ENCODE peak calls at places on chromosomes 7 and 10, in five cellular contexts. One of them, this sample, is unnamed.

GRCh38 chr7:81415181-81415580 is 354.7 kb downstream of the HGF start:
- DNase-seq in hepatocyte: no peak
- DNase-seq in colonic mucosa: no peak
- DNase-seq in HCT116: no peak
- DNase-seq in AG04449: no peak
- DNase-seq in this sample: no peak

GRCh38 chr7:92448185-92448747 is 984 bp downstream of the GATAD1 start:
- DNase-seq in HCT116: peak
- DNase-seq in AG04449: no peak
- DNase-seq in colonic mucosa: peak
- DNase-seq in hepatocyte: peak
- DNase-seq in this sample: peak

GRCh38 chr7:34430456-34430855 is 227.6 kb upstream of the NPSR1 start:
- DNase-seq in HCT116: peak
- DNase-seq in colonic mucosa: no peak
- DNase-seq in AG04449: peak
- DNase-seq in hepatocyte: peak
- DNase-seq in this sample: peak

GRCh38 chr7:44282601-44283171 is 42.7 kb downstream of the CAMK2B start:
- DNase-seq in AG04449: no peak
- DNase-seq in hepatocyte: no peak
- DNase-seq in colonic mucosa: no peak
- DNase-seq in HCT116: no peak
- DNase-seq in this sample: no peak

GRCh38 chr10:74754397-74754796 is 72.0 kb upstream of the KAT6B start:
- DNase-seq in hepatocyte: no peak
- DNase-seq in AG04449: no peak
- DNase-seq in colonic mucosa: no peak
- DNase-seq in HCT116: no peak
- DNase-seq in this sample: no peak

GRCh38 chr7:135235841-135236240 is 2.2 kb downstream of the STRA8 start:
- DNase-seq in AG04449: no peak
- DNase-seq in colonic mucosa: no peak
- DNase-seq in hepatocyte: no peak
- DNase-seq in HCT116: no peak
- DNase-seq in this sample: no peak

GRCh38 chr7:32896948-32897347 is 5.4 kb upstream of the KBTBD2 start:
- DNase-seq in AG04449: no peak
- DNase-seq in HCT116: no peak
- DNase-seq in colonic mucosa: no peak
- DNase-seq in hepatocyte: no peak
- DNase-seq in this sample: no peak

GRCh38 chr7:117324940-117325339 is 2.1 kb upstream of the WNT2 start:
- DNase-seq in HCT116: no peak
- DNase-seq in hepatocyte: no peak
- DNase-seq in AG04449: no peak
- DNase-seq in colonic mucosa: no peak
- DNase-seq in this sample: no peak

DNA sequence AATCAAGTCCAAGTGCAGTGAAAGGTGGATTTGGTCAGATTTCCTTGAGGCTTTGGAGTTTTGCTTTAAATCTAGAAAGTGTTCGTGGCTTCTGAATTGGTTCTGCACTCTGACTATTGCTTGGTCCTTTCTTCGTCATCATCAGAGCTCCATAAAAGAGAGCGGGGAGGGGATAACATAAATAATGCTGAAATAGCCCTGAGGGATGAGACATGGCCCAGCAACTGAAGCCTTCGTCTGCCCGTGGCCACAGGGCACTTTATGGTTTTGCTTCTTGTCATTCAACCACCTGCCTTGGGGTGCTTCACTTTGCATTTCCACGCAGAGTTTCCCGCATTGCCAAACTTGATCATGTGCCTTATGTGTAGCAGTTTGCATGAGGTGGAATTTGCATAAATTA is 15.8 kb downstream of the GSTO2 start:
- DNase-seq in AG04449: no peak
- DNase-seq in colonic mucosa: no peak
- DNase-seq in HCT116: no peak
- DNase-seq in hepatocyte: no peak
- DNase-seq in this sample: no peak
- H3K4me3 ChIP-seq in AG04449: no peak
- H3K4me3 ChIP-seq in colonic mucosa: no peak
- H3K4me3 ChIP-seq in HCT116: no peak
- H3K4me3 ChIP-seq in hepatocyte: no peak
- H3K4me3 ChIP-seq in this sample: no peak

GRCh38 chr7:149423441-149423970 is 37.4 kb downstream of the ZNF777 start:
- DNase-seq in HCT116: no peak
- DNase-seq in AG04449: no peak
- DNase-seq in colonic mucosa: no peak
- DNase-seq in hepatocyte: no peak
- DNase-seq in this sample: no peak
- H3K4me3 ChIP-seq in HCT116: no peak
- H3K4me3 ChIP-seq in AG04449: no peak
- H3K4me3 ChIP-seq in colonic mucosa: no peak
- H3K4me3 ChIP-seq in hepatocyte: no peak
- H3K4me3 ChIP-seq in this sample: no peak

DNA sequence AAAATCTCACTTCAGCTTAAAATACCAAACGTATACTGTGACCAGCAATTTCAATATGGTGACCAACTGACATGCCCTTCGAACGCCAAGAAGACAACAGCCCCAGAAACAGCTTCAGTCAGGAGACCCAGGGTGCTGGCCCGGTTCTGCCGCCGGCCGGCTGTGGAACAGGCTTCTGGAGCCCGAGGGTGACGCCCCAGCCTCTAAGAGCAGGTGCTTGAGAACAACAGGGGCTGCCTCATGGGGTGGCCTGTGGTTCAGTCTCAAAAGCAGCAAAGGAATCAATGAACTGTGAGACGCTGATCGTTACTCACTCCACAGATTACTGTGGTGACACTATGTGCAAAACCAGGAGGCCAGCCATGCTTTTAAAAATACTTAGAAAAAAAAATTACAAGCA is 17.3 kb downstream of the GPER1 start:
- DNase-seq in AG04449: no peak
- DNase-seq in colonic mucosa: no peak
- DNase-seq in hepatocyte: no peak
- DNase-seq in HCT116: no peak
- DNase-seq in this sample: no peak
- H3K4me3 ChIP-seq in AG04449: no peak
- H3K4me3 ChIP-seq in colonic mucosa: no peak
- H3K4me3 ChIP-seq in hepatocyte: no peak
- H3K4me3 ChIP-seq in HCT116: no peak
- H3K4me3 ChIP-seq in this sample: no peak

DNA sequence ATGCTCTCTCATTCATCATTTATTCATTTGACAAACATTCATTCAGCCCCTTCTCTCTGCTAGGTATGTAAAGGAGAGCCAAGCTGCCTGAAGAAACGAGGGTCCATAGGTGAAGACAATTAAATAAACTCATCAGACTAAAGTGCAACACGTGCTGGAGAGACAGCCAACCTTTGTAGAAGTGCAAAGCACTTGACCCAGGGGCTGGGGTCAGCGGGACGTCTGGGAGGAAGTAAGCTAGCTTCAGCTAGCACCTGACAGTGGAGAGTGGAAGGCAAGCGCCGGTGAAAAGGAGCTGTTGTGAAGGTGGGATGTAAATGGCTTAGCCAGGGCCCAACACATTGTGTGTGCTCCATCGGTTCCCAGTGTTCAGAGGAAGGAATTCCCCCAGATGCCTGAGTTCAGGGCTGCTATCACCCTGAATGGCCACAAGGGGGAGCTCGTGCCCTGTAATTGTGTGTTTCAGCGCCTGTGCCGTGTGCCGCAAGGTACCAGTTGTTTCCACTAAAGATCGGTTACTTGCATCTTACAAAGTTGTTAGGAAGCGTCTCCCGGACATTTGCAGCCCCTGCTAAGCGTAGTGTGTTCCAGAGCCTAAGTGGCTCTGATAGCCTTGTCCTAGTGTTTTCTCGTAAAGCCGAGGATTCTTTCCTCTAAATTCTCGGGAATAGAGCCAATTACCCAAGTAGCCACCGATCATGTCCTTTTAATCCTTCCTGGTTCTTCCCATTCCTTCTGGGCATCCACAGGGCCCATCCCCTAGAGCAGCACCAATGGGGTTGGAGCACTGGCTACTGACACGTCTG is 30.6 kb downstream of the TLX1 start:
- DNase-seq in AG04449: no peak
- DNase-seq in HCT116: peak
- DNase-seq in hepatocyte: peak
- DNase-seq in colonic mucosa: peak
- DNase-seq in this sample: peak
- H3K4me3 ChIP-seq in AG04449: peak
- H3K4me3 ChIP-seq in HCT116: peak
- H3K4me3 ChIP-seq in hepatocyte: no peak
- H3K4me3 ChIP-seq in colonic mucosa: no peak
- H3K4me3 ChIP-seq in this sample: peak

GRCh38 chr7:100895956-100896742 is 461 bp upstream of the ACHE start:
- DNase-seq in hepatocyte: peak
- DNase-seq in AG04449: no peak
- DNase-seq in HCT116: no peak
- DNase-seq in colonic mucosa: peak
- DNase-seq in this sample: no peak
- H3K4me3 ChIP-seq in hepatocyte: no peak
- H3K4me3 ChIP-seq in AG04449: peak
- H3K4me3 ChIP-seq in HCT116: peak
- H3K4me3 ChIP-seq in colonic mucosa: peak
- H3K4me3 ChIP-seq in this sample: no peak

GRCh38 chr7:121039994-121040393 is 51.5 kb downstream of the CPED1 start:
- DNase-seq in hepatocyte: no peak
- DNase-seq in colonic mucosa: no peak
- DNase-seq in HCT116: no peak
- DNase-seq in AG04449: no peak
- DNase-seq in this sample: no peak

GRCh38 chr7:121042195-121042594 is 53.7 kb downstream of the CPED1 start:
- DNase-seq in colonic mucosa: no peak
- DNase-seq in HCT116: no peak
- DNase-seq in hepatocyte: no peak
- DNase-seq in AG04449: no peak
- DNase-seq in this sample: no peak

GRCh38 chr7:121043314-121044234 is 55.1 kb downstream of the CPED1 start:
- DNase-seq in AG04449: no peak
- DNase-seq in hepatocyte: no peak
- DNase-seq in colonic mucosa: no peak
- DNase-seq in HCT116: no peak
- DNase-seq in this sample: no peak

GRCh38 chr7:121042899-121043298 is 54.4 kb downstream of the CPED1 start:
- DNase-seq in colonic mucosa: no peak
- DNase-seq in hepatocyte: no peak
- DNase-seq in HCT116: no peak
- DNase-seq in AG04449: no peak
- DNase-seq in this sample: no peak

GRCh38 chr7:121041516-121042148 is 53.1 kb downstream of the CPED1 start:
- DNase-seq in hepatocyte: no peak
- DNase-seq in HCT116: no peak
- DNase-seq in colonic mucosa: no peak
- DNase-seq in AG04449: no peak
- DNase-seq in this sample: no peak
- H3K4me3 ChIP-seq in hepatocyte: no peak
- H3K4me3 ChIP-seq in HCT116: no peak
- H3K4me3 ChIP-seq in colonic mucosa: no peak
- H3K4me3 ChIP-seq in AG04449: no peak
- H3K4me3 ChIP-seq in this sample: no peak

GRCh38 chr7:151468214-151469023 is 28.5 kb upstream of the CRYGN start:
- DNase-seq in hepatocyte: no peak
- DNase-seq in colonic mucosa: no peak
- DNase-seq in AG04449: no peak
- DNase-seq in HCT116: no peak
- DNase-seq in this sample: no peak
- H3K4me3 ChIP-seq in hepatocyte: no peak
- H3K4me3 ChIP-seq in colonic mucosa: no peak
- H3K4me3 ChIP-seq in AG04449: no peak
- H3K4me3 ChIP-seq in HCT116: no peak
- H3K4me3 ChIP-seq in this sample: no peak

GRCh38 chr7:72337822-72338167 is 74.3 kb downstream of the CALN1 start:
- DNase-seq in AG04449: no peak
- DNase-seq in hepatocyte: no peak
- DNase-seq in HCT116: no peak
- DNase-seq in colonic mucosa: no peak
- DNase-seq in this sample: no peak

GRCh38 chr7:72336887-72337821 is 75.0 kb downstream of the CALN1 start:
- DNase-seq in colonic mucosa: no peak
- DNase-seq in AG04449: no peak
- DNase-seq in hepatocyte: no peak
- DNase-seq in HCT116: no peak
- DNase-seq in this sample: no peak

GRCh38 chr7:72335561-72336381 is 76.4 kb downstream of the CALN1 start:
- DNase-seq in AG04449: no peak
- DNase-seq in hepatocyte: no peak
- DNase-seq in HCT116: no peak
- DNase-seq in colonic mucosa: no peak
- DNase-seq in this sample: no peak

GRCh38 chr7:72334733-72335132 is 77.4 kb downstream of the CALN1 start:
- DNase-seq in AG04449: no peak
- DNase-seq in hepatocyte: no peak
- DNase-seq in HCT116: no peak
- DNase-seq in colonic mucosa: no peak
- DNase-seq in this sample: no peak

GRCh38 chr7:72336382-72336886 is 75.7 kb downstream of the CALN1 start:
- DNase-seq in HCT116: no peak
- DNase-seq in hepatocyte: peak
- DNase-seq in AG04449: no peak
- DNase-seq in colonic mucosa: no peak
- DNase-seq in this sample: no peak
- H3K4me3 ChIP-seq in HCT116: no peak
- H3K4me3 ChIP-seq in hepatocyte: no peak
- H3K4me3 ChIP-seq in AG04449: no peak
- H3K4me3 ChIP-seq in colonic mucosa: no peak
- H3K4me3 ChIP-seq in this sample: no peak

DNA sequence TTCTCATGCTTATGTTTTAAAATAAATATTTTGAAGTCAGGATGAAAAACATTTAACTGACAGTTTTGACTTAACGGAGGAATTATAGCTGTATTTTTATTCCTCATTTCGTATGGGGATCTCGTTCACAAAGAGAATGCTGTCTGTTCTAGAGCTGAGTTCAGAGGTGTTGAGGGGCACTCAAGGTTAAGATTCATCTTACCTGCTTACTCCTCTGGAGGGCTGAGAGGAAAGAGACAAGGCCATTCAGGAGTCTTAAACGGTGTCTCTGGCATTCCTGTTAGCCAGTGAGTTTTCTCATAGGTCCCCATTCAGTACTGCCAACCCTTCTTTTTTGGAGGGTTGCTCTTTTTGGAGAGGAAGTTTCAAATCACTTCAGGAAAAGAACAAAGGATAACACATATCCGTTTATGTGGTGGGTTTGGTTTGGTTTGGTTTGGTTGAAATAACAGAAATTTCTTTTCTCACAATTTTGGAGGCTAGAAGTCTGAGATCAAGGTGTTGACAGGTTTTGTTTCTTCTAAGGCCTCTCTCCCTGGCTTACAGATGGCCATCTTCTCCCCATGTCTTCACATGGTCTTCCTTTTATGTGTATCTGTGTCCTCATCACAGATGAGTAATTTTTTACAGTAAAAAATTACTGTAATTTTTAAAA is 23.1 kb downstream of the CALHM2 start:
- DNase-seq in hepatocyte: no peak
- DNase-seq in AG04449: no peak
- DNase-seq in colonic mucosa: no peak
- DNase-seq in HCT116: no peak
- DNase-seq in this sample: peak
- H3K4me3 ChIP-seq in hepatocyte: no peak
- H3K4me3 ChIP-seq in AG04449: no peak
- H3K4me3 ChIP-seq in colonic mucosa: no peak
- H3K4me3 ChIP-seq in HCT116: no peak
- H3K4me3 ChIP-seq in this sample: no peak